ENCODE peak calls at places on chromosomes 2 and 18, in eight cellular contexts. P is lower lobe of right lung; S is kidney epithelial cell; L is neuronal stem cell; K is uterus; H is adrenal gland; O is CD4-positive, CD25-positive, alpha-beta regulatory T cell; T is small intestine. I is an unnamed sample.

GRCh38 chr2:46825958-46826897 is 89.4 kb downstream of the MCFD2 start:
- DNase-seq in P (no peak), S (no peak), L (no peak), K (peak; percentile 9), H (no peak), O (no peak), T (no peak), I (no peak)

GRCh38 chr2:86787701-86788100 is 3.0 kb downstream of the CD8A start:
- DNase-seq in P (no peak), S (no peak), L (no peak), K (no peak), H (peak; percentile 95), O (no peak), T (no peak), I (peak; percentile 15)

GRCh38 chr2:152385718-152386117 is 50.7 kb downstream of the FMNL2 start:
- DNase-seq in P (no peak), S (no peak), L (no peak), K (no peak), H (no peak), O (no peak), T (no peak), I (no peak)

GRCh38 chr2:6535572-6535971 is 330.1 kb downstream of the CMPK2 start:
- DNase-seq in P (no peak), S (no peak), L (peak; percentile 30), K (no peak), H (no peak), O (no peak), T (no peak), I (peak; percentile 13)

GRCh38 chr2:9206991-9207640 is 504 bp downstream of the ASAP2 start:
- DNase-seq in P (peak; percentile 54), S (no peak), L (peak; percentile 29), K (peak; percentile 56), H (no peak), O (peak; percentile 4), T (peak; percentile 29), I (peak; percentile 59)

GRCh38 chr18:75915941-75916640 is 488.6 kb upstream of the SMIM21 start:
- DNase-seq in P (no peak), S (no peak), L (peak; percentile 84), K (peak; percentile 29), H (no peak), O (no peak), T (no peak), I (no peak)

GRCh38 chr2:241009601-241010530 is 11.4 kb downstream of the SNED1 start:
- DNase-seq in P (peak; percentile 66), S (no peak), L (no peak), K (peak; percentile 70), H (peak; percentile 68), O (peak; percentile 40), T (peak; percentile 23), I (peak; percentile 72)

GRCh38 chr2:75100011-75100680 is 99.2 kb downstream of the TACR1 start:
- DNase-seq in P (no peak), S (peak; percentile 71), L (no peak), K (no peak), H (no peak), O (no peak), T (no peak), I (no peak)

GRCh38 chr18:36504928-36505327 is 207.4 kb downstream of the FHOD3 start:
- DNase-seq in P (no peak), S (no peak), L (no peak), K (no peak), H (no peak), O (no peak), T (no peak), I (no peak)

GRCh38 chr2:139271879-139272278 is 491.7 kb upstream of the NXPH2 start:
- DNase-seq in P (no peak), S (no peak), L (no peak), K (no peak), H (no peak), O (no peak), T (no peak), I (no peak)

GRCh38 chr2:16397681-16398475 is 267.8 kb downstream of the CYRIA start:
- DNase-seq in P (no peak), S (no peak), L (no peak), K (no peak), H (no peak), O (no peak), T (no peak), I (peak; percentile 46)

GRCh38 chr2:137939026-137939425 is 25.2 kb upstream of the HNMT start:
- DNase-seq in P (no peak), S (no peak), L (no peak), K (no peak), H (no peak), O (no peak), T (no peak), I (no peak)

GRCh38 chr2:15174567-15174966 is 386.6 kb downstream of the NBAS start:
- DNase-seq in P (no peak), S (no peak), L (no peak), K (no peak), H (no peak), O (no peak), T (no peak), I (no peak)

GRCh38 chr2:102368461-102369109 is 13.0 kb downstream of the IL18R1 start:
- DNase-seq in P (no peak), S (no peak), L (no peak), K (no peak), H (no peak), O (peak; percentile 56), T (peak; percentile 15), I (no peak)

GRCh38 chr2:168201211-168201610 is 46.2 kb downstream of the STK39 start:
- DNase-seq in P (no peak), S (no peak), L (no peak), K (no peak), H (no peak), O (no peak), T (no peak), I (no peak)

GRCh38 chr2:158586491-158586890 is 129.7 kb downstream of the PKP4 start:
- DNase-seq in P (no peak), S (no peak), L (no peak), K (no peak), H (no peak), O (no peak), T (no peak), I (no peak)

GRCh38 chr2:233813236-233814062 is 35.3 kb downstream of the MROH2A start:
- DNase-seq in P (peak; percentile 21), S (no peak), L (no peak), K (no peak), H (peak; percentile 3), O (no peak), T (no peak), I (no peak)

GRCh38 chr2:15665067-15665942 is 73.6 kb downstream of the DDX1 start:
- DNase-seq in P (no peak), S (no peak), L (no peak), K (no peak), H (no peak), O (no peak), T (peak; percentile 84), I (no peak)

GRCh38 chr18:23632615-23633014 is 30.1 kb downstream of the ANKRD29 start:
- DNase-seq in P (no peak), S (no peak), L (no peak), K (no peak), H (no peak), O (no peak), T (no peak), I (no peak)

GRCh38 chr2:242044206-242044590 is 174.7 kb downstream of the RTP5 start:
- DNase-seq in P (no peak), S (no peak), L (no peak), K (no peak), H (no peak), O (no peak), T (no peak), I (no peak)

GRCh38 chr2:112839407-112840067 is 3.0 kb upstream of the IL1B start:
- DNase-seq in P (peak; percentile 53), S (no peak), L (no peak), K (no peak), H (peak; percentile 27), O (no peak), T (no peak), I (no peak)

GRCh38 chr2:181911830-181912229 is 20.3 kb downstream of the ITPRID2 start:
- DNase-seq in P (no peak), S (no peak), L (no peak), K (no peak), H (no peak), O (no peak), T (peak; percentile 67), I (no peak)
- H3K36me3 ChIP-seq in P (peaks cover 66% of the 10 kb centered on the region), S (no peaks in the 10 kb centered on the region), L (peaks cover 100% of the 10 kb centered on the region), K (no peaks in the 10 kb centered on the region), H (peaks cover 53% of the 10 kb centered on the region), O (peaks cover 30% of the 10 kb centered on the region), T (peaks cover 21% of the 10 kb centered on the region), I (peaks cover 77% of the 10 kb centered on the region)

GRCh38 chr2:218887079-218887478 is 6.4 kb downstream of the WNT10A start:
- DNase-seq in P (no peak), S (no peak), L (no peak), K (no peak), H (no peak), O (no peak), T (no peak), I (no peak)

GRCh38 chr2:218890369-218890768 is 9.7 kb downstream of the WNT10A start:
- DNase-seq in P (no peak), S (no peak), L (no peak), K (no peak), H (no peak), O (no peak), T (no peak), I (no peak)

GRCh38 chr2:218891275-218892135 is 10.9 kb downstream of the WNT10A start:
- DNase-seq in P (no peak), S (no peak), L (no peak), K (no peak), H (no peak), O (no peak), T (no peak), I (no peak)

GRCh38 chr2:218888341-218888740 is 7.7 kb downstream of the WNT10A start:
- DNase-seq in P (no peak), S (no peak), L (no peak), K (no peak), H (no peak), O (no peak), T (no peak), I (no peak)

GRCh38 chr2:218889937-218890336 is 9.3 kb downstream of the WNT10A start:
- DNase-seq in P (no peak), S (no peak), L (no peak), K (no peak), H (no peak), O (no peak), T (no peak), I (no peak)
- H3K27me3 ChIP-seq in P (peaks cover 23% of the 10 kb centered on the region), S (peaks cover 10% of the 10 kb centered on the region), L (peaks cover 93% of the 10 kb centered on the region), K (no peaks in the 10 kb centered on the region), H (peaks cover 8% of the 10 kb centered on the region), O (no peaks in the 10 kb centered on the region), T (no peaks in the 10 kb centered on the region), I (no peaks in the 10 kb centered on the region)

GRCh38 chr2:11809586-11810236 is 63.3 kb downstream of the LPIN1 start:
- DNase-seq in P (no peak), S (no peak), L (no peak), K (no peak), H (no peak), O (no peak), T (no peak), I (no peak)
- H3K36me3 ChIP-seq in P (peaks cover 58% of the 10 kb centered on the region), S (peaks cover 1% of the 10 kb centered on the region), L (peaks cover 76% of the 10 kb centered on the region), K (no peaks in the 10 kb centered on the region), H (peaks cover 29% of the 10 kb centered on the region), O (peaks cover 74% of the 10 kb centered on the region), T (peaks cover 11% of the 10 kb centered on the region), I (peaks cover 30% of the 10 kb centered on the region)

DNA sequence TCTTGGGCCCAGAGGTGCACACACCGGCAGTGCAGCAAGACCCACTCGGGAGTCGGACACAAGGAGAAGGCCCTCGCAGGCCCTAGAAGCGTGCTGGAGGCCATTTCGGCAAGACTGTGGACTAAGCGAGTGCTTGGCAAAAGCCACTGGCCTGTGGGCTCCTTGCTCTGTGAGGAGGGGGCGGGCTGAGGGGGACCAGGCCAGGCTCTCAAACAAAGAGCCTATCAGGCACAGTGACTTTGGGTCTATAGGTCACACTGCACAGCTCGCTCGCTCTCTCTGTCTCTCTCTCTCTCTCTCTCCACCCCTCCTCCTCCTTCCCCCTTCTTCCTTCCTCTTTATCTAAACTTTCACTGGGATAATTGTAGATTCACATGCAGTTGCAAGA is 23.6 kb upstream of the ZCCHC2 start:
- DNase-seq in P (no peak), S (no peak), L (no peak), K (no peak), H (no peak), O (no peak), T (no peak), I (no peak)
- H3K27me3 ChIP-seq in P (no peaks in the 10 kb centered on the region), S (no peaks in the 10 kb centered on the region), L (no peaks in the 10 kb centered on the region), K (no peaks in the 10 kb centered on the region), H (no peaks in the 10 kb centered on the region), O (peaks cover 9% of the 10 kb centered on the region), T (no peaks in the 10 kb centered on the region), I (no peaks in the 10 kb centered on the region)